ENCODE peak calls at places on chromosome 11, in nine cellular contexts. M, E, V, D, G, C, Y, X and L are unnamed samples.

GRCh38 chr11:132131051-132131450 is 760.6 kb downstream of the NTM start:
- DNase-seq in Y (no peak), G (no peak), D (no peak), X (no peak), C (no peak), M (no peak), V (no peak), E (no peak), L (no peak)

GRCh38 chr11:72418834-72419560 is 15.3 kb downstream of the CLPB start:
- DNase-seq in Y (no peak), C (no peak), D (no peak), G (no peak), X (no peak), V (no peak), E (no peak), M (no peak), L (no peak)

GRCh38 chr11:134901955-134902707 is 490.1 kb upstream of the B3GAT1 start:
- DNase-seq in C (no peak), V (no peak), G (no peak), M (no peak), E (no peak), Y (no peak), X (no peak), D (no peak), L (no peak)

GRCh38 chr11:114166897-114167323 is 107.4 kb downstream of the ZBTB16 start:
- DNase-seq in E (no peak), D (peak), C (peak), Y (no peak), G (peak), M (no peak), V (no peak), X (peak), L (no peak)

GRCh38 chr11:131823772-131824171 is 453.4 kb downstream of the NTM start:
- DNase-seq in E (no peak), V (no peak), M (no peak), Y (no peak), G (no peak), C (no peak), X (no peak), D (no peak), L (no peak)

GRCh38 chr11:112096194-112096593 is 9.5 kb downstream of the SDHD start:
- DNase-seq in X (no peak), Y (no peak), G (no peak), D (peak), C (no peak), V (no peak), E (no peak), M (no peak), L (no peak)

GRCh38 chr11:59822989-59823566 is 12.5 kb upstream of the MRPL16 start:
- DNase-seq in D (peak), G (peak), Y (no peak), X (peak), C (no peak), E (peak), V (peak), M (no peak), L (no peak)

GRCh38 chr11:44773351-44773965 is 46.7 kb downstream of the TSPAN18 start:
- DNase-seq in E (no peak), M (no peak), X (no peak), V (no peak), Y (no peak), C (no peak), G (peak), D (peak), L (no peak)

GRCh38 chr11:2515401-2516275 is 70.8 kb downstream of the KCNQ1 start:
- DNase-seq in C (no peak), E (peak), M (no peak), Y (peak), V (no peak), D (no peak), G (no peak), X (no peak), L (no peak)

GRCh38 chr11:122180435-122180834 is 64.4 kb upstream of the BLID start:
- DNase-seq in G (peak), X (no peak), C (peak), M (no peak), E (no peak), V (no peak), Y (no peak), D (peak), L (no peak)

GRCh38 chr11:102985850-102986249 is 30.3 kb upstream of the MMP13 start:
- DNase-seq in G (no peak), Y (no peak), M (no peak), V (no peak), D (no peak), C (no peak), X (no peak), E (no peak), L (no peak)

GRCh38 chr11:99934008-99934407 is 753.1 kb upstream of the ARHGAP42 start:
- DNase-seq in V (no peak), X (no peak), D (no peak), M (no peak), E (no peak), C (no peak), G (peak), Y (no peak), L (no peak)

GRCh38 chr11:3849297-3849874 is 6.1 kb upstream of the STIM1 start:
- DNase-seq in C (no peak), G (peak), M (no peak), E (no peak), V (peak), X (peak), Y (no peak), D (peak), L (no peak)

GRCh38 chr11:110433393-110434333 is 3.9 kb downstream of the FDX1 start:
- DNase-seq in M (no peak), E (no peak), G (peak), V (no peak), C (no peak), Y (no peak), X (no peak), D (peak), L (no peak)

GRCh38 chr11:124122123-124122522 is 6.9 kb downstream of the VWA5A start:
- DNase-seq in E (no peak), G (no peak), X (no peak), D (no peak), V (no peak), C (no peak), M (no peak), Y (no peak), L (no peak)